ENCODE peak calls at places on chromosome 5, in five cellular contexts. U, T, F, Q and V are unnamed samples.

GRCh38 chr5:169880012-169880673 is 100.2 kb downstream of the INSYN2B start:
- DNase-seq in T (no peak), Q (no peak), F (no peak), U (no peak), V (no peak)

GRCh38 chr5:38540348-38540747 is 16.1 kb downstream of the LIFR start:
- DNase-seq in U (no peak), Q (no peak), F (no peak), T (no peak), V (no peak)

GRCh38 chr5:151150484-151151262 is 6.9 kb downstream of the ANXA6 start:
- DNase-seq in U (peak), F (no peak), T (no peak), Q (peak), V (no peak)

GRCh38 chr5:64158827-64159226 is 6.8 kb upstream of the RNF180 start:
- DNase-seq in U (no peak), T (no peak), F (no peak), Q (no peak), V (no peak)

GRCh38 chr5:73298251-73299016 is 125.4 kb downstream of the TMEM174 start:
- DNase-seq in Q (peak), T (no peak), F (peak), U (peak), V (no peak)

GRCh38 chr5:136399512-136399911 is 34.2 kb upstream of the TRPC7 start:
- DNase-seq in T (no peak), U (peak), F (no peak), Q (no peak), V (no peak)

GRCh38 chr5:74586831-74587230 is 53.7 kb downstream of the ENC1 start:
- DNase-seq in Q (no peak), F (no peak), U (no peak), T (no peak), V (no peak)

GRCh38 chr5:115054387-115054951 is 115.2 kb downstream of the TRIM36 start:
- DNase-seq in Q (no peak), F (no peak), T (no peak), U (no peak), V (no peak)

GRCh38 chr5:36442796-36443195 is 141.1 kb upstream of the RANBP3L start:
- DNase-seq in Q (peak), F (no peak), U (peak), T (no peak), V (no peak)

GRCh38 chr5:43602456-43602817 is 543 bp upstream of the NNT start:
- DNase-seq in Q (peak), F (peak), T (peak), U (peak), V (peak)

GRCh38 chr5:96720408-96720807 is 58.2 kb downstream of the CAST start:
- DNase-seq in U (no peak), Q (no peak), F (no peak), T (no peak), V (no peak)

GRCh38 chr5:96718635-96719077 is 56.5 kb downstream of the CAST start:
- DNase-seq in T (no peak), U (no peak), F (no peak), Q (no peak), V (no peak)

GRCh38 chr5:96717874-96718273 is 55.7 kb downstream of the CAST start:
- DNase-seq in F (no peak), T (no peak), Q (no peak), U (no peak), V (no peak)

GRCh38 chr5:96725257-96725656 is 63.1 kb downstream of the CAST start:
- DNase-seq in F (no peak), U (no peak), T (no peak), Q (no peak), V (no peak)

GRCh38 chr5:96721351-96721970 is 59.3 kb downstream of the CAST start:
- DNase-seq in T (no peak), U (peak), F (no peak), Q (peak), V (no peak)
- H3K23ac ChIP-seq in T (no peak), U (peak), F (no peak), Q (no peak), V (no peak)

DNA sequence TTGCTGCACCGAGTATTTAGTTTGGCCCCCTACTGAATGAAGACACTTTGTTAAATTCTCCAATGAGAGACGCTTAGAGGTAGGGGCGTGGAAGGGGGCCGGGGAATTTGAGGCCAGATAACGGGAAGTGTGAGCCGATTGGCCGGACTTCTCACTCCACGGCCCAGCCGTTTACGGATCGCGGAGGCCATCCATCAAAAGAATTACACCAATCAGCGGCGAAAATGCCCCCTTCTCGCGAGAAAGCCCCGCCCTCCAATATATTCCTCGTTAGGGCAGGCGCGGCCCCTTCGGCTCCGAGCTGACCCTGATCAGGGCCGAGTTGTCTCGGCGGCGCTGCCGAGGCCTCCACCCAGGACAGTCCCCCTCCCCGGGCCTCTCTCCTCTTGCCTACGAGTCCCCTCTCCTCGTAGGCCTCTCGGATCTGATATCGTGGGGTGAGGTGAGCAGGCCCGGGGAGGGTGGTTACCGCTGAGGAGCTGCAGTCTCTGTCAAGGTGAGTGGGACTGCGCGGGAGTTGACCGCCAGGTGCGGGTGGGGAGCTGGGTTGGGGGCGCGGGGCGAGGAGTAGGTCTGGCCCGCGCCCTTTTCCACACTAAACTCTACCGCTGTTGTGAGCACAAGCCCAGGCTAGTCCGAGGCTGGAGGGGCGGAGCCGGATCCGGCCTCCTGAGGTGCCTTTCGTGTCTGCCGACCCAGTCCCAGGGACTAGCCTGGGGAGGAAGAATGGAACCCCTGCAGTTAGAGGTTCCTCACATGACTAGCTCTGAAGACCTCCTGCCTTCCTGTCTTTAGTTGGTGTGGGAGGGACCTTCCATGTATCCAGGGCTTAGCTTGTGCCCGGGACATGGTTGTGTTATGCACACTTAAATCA is at the start of gene CCNG1:
- DNase-seq in F (peak), Q (peak), U (peak), T (peak), V (peak)
- H3K23ac ChIP-seq in F (peak), Q (no peak), U (peak), T (no peak), V (no peak)

GRCh38 chr5:83764101-83764500 is 43.4 kb upstream of the HAPLN1 start:
- DNase-seq in U (no peak), Q (no peak), T (no peak), F (no peak), V (no peak)

DNA sequence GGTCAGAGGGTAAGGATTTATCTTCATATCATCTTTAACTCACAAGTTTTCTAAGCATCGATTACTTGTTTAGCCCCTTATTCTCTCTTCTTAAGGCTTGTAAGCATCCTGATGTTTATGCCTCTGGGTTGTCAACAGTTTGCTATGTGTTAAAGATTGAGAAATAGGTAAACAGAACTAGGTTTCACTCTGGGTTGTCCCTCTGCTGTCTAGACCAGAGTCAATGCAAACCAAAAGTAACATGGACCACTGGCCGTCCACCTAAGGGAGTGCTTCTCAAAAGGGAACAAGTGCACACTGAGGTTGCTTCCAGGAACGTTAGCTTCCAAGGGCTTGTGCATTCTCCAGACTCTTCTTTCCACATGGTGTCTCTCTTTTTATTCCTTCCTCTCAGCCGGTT is 39.9 kb upstream of the HAPLN1 start:
- DNase-seq in F (no peak), T (no peak), U (no peak), Q (peak), V (no peak)
- H3K23ac ChIP-seq in F (no peak), T (no peak), U (no peak), Q (no peak), V (no peak)

GRCh38 chr5:180739958-180740357 is at the start of gene OR2Y1:
- DNase-seq in F (no peak), T (no peak), Q (no peak), U (no peak), V (no peak)

GRCh38 chr5:180742727-180743126 is 2.9 kb upstream of the OR2Y1 start:
- DNase-seq in U (no peak), Q (no peak), T (no peak), F (no peak), V (no peak)

GRCh38 chr5:180744253-180744652 is 4.4 kb upstream of the OR2Y1 start:
- DNase-seq in Q (no peak), U (no peak), F (no peak), T (no peak), V (no peak)

DNA sequence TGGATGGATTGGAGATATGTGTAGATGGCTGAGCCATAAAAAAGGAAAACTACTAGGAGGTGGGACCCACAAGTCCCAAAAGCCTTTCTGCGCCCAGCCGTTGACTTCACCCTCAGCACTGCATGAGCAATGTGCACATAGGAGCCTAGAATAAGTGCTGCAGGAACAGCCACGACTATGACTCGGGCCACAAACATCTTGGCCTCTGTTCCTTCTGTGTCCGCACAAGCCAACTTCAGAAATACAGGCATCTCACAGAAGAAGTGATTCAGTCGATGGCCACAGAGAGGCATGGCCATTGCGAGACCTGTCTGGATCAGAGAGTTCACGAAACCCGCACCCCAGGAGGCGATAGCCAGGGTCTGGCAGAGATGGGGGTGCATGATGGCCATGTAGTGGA is 587 bp downstream of the OR2Y1 start:
- DNase-seq in U (no peak), Q (no peak), T (no peak), F (no peak), V (no peak)
- H3K23ac ChIP-seq in U (no peak), Q (no peak), T (no peak), F (peak), V (no peak)

GRCh38 chr5:82004511-82004910 is 32.7 kb downstream of the ATG10 start:
- DNase-seq in F (no peak), Q (peak), T (no peak), U (peak), V (no peak)
- H3K23ac ChIP-seq in F (no peak), Q (no peak), T (no peak), U (no peak), V (no peak)